ENCODE peak calls at places on chromosomes 6 and 20, in eight cellular contexts. S is stimulated activated CD8-positive, alpha-beta memory T cell treated with anti-CD3 and anti-CD28 coated beads, Interleukin-4, amount 100 ng/mL, for 1 hour; Z is dorsolateral prefrontal cortex; R is ureter; I is RWPE1; N is hepatic stellate cell; M is heart right ventricle; A is esophagus squamous epithelium. O is an unnamed sample.

GRCh38 chr6:36467625-36468024 is 24.8 kb downstream of the KCTD20 start:
- DNase-seq in Z (no peak), N (no peak), S (no peak), M (no peak), I (no peak), A (no peak), R (no peak), O (no peak)

GRCh38 chr6:146850238-146850896 is 251.6 kb downstream of the ADGB start:
- DNase-seq in R (no peak), I (no peak), S (no peak), N (peak), A (no peak), Z (peak), M (no peak), O (no peak)

GRCh38 chr6:111874030-111874425 is 776 bp upstream of the FYN start:
- DNase-seq in Z (no peak), S (no peak), A (no peak), N (no peak), I (no peak), M (peak), R (no peak), O (peak)

GRCh38 chr6:109239192-109239917 is 142.9 kb downstream of the CD164 start:
- DNase-seq in N (peak), R (no peak), Z (no peak), S (no peak), I (no peak), A (no peak), M (no peak), O (no peak)

GRCh38 chr6:149306967-149307366 is 10.5 kb upstream of the TAB2 start:
- DNase-seq in N (no peak), Z (no peak), I (no peak), A (no peak), S (no peak), R (no peak), M (no peak), O (no peak)

GRCh38 chr20:1871807-1872455 is 23.3 kb upstream of the SIRPA start:
- DNase-seq in Z (no peak), A (no peak), M (no peak), R (no peak), N (no peak), I (no peak), S (no peak), O (no peak)

GRCh38 chr6:27375613-27376079 is 12.9 kb upstream of the ZNF391 start:
- DNase-seq in S (no peak), N (no peak), R (no peak), M (no peak), A (no peak), Z (no peak), I (no peak), O (no peak)

GRCh38 chr6:116102856-116103255 is 2.2 kb downstream of the NT5DC1 start:
- DNase-seq in A (no peak), N (no peak), Z (no peak), S (no peak), I (no peak), M (no peak), R (no peak), O (no peak)

GRCh38 chr6:64230530-64230929 is 594.9 kb downstream of the PHF3 start:
- DNase-seq in I (no peak), S (no peak), R (no peak), Z (no peak), N (no peak), A (no peak), M (no peak), O (no peak)

GRCh38 chr20:4932061-4932460 is 69.2 kb downstream of the SLC23A2 start:
- DNase-seq in R (no peak), Z (no peak), A (no peak), I (no peak), N (no peak), S (no peak), M (no peak), O (no peak)

GRCh38 chr20:64228086-64228485 is 27.5 kb upstream of the PCMTD2 start:
- DNase-seq in S (no peak), N (no peak), I (no peak), A (no peak), M (no peak), R (no peak), Z (no peak), O (no peak)

GRCh38 chr6:81696505-81696904 is 56.0 kb downstream of the TENT5A start:
- DNase-seq in S (no peak), N (no peak), Z (no peak), R (no peak), A (no peak), I (no peak), M (no peak), O (no peak)

GRCh38 chr20:45905505-45906079 is 6.4 kb downstream of the PLTP start:
- DNase-seq in M (no peak), A (no peak), Z (no peak), N (peak), I (peak), S (no peak), R (no peak), O (no peak)

GRCh38 chr20:34861386-34862084 is 11.1 kb downstream of the GGT7 start:
- DNase-seq in M (no peak), S (no peak), I (peak), A (no peak), Z (no peak), R (no peak), N (no peak), O (no peak)

GRCh38 chr6:145551164-145551563 is 184.2 kb downstream of the EPM2A start:
- DNase-seq in S (no peak), Z (no peak), M (no peak), R (no peak), I (no peak), N (no peak), A (no peak), O (no peak)

GRCh38 chr6:156852147-156852857 is 75.1 kb downstream of the ARID1B start:
- DNase-seq in R (no peak), I (no peak), S (no peak), Z (no peak), N (no peak), A (no peak), M (no peak), O (no peak)

GRCh38 chr6:80210618-80211017 is 104.1 kb downstream of the BCKDHB start:
- DNase-seq in S (no peak), Z (no peak), I (no peak), N (no peak), R (no peak), A (no peak), M (peak), O (no peak)

GRCh38 chr6:139730340-139730974 is 356.0 kb upstream of the CITED2 start:
- DNase-seq in I (no peak), N (no peak), S (no peak), Z (no peak), A (no peak), R (no peak), M (no peak), O (no peak)

GRCh38 chr6:78538002-78538401 is 329.3 kb upstream of the IRAK1BP1 start:
- DNase-seq in N (peak), M (no peak), I (peak), R (no peak), A (no peak), Z (no peak), S (no peak), O (no peak)

GRCh38 chr6:43221046-43221773 is 8.1 kb downstream of the DNPH1 start:
- DNase-seq in M (no peak), S (no peak), A (no peak), Z (no peak), R (no peak), I (peak), N (no peak), O (peak)

GRCh38 chr6:54112171-54112650 is 968 bp downstream of the MLIP start:
- DNase-seq in N (no peak), R (no peak), I (no peak), M (no peak), A (no peak), Z (no peak), S (no peak), O (no peak)

GRCh38 chr20:17874271-17875105 is 94.1 kb downstream of the SNX5 start:
- DNase-seq in Z (no peak), I (no peak), A (no peak), S (no peak), N (no peak), R (peak), M (no peak), O (no peak)

O was measured in tibial artery.